ENCODE peak calls at places on chromosome 21, in nine cellular contexts. A is MM.1S, J is PC-3, G is GM23248, W is OCI-LY7, E is neural progenitor cell, M is HCT116, I is GM23338, R is SK-N-SH. K is an unnamed sample.

GRCh38 chr21:35113064-35113463 is 64.0 kb upstream of the RUNX1 start:
- DNase-seq in A (no peak), J (peak; percentile 63), G (peak; percentile 47), W (no peak), E (no peak), M (no peak), I (no peak), R (no peak), K (no peak)

GRCh38 chr21:42047821-42048613 is 23.1 kb upstream of the UMODL1 start:
- DNase-seq in A (peak; percentile 60), J (peak; percentile 58), G (peak; percentile 97), W (no peak), E (no peak), M (no peak), I (no peak), R (no peak), K (no peak)

GRCh38 chr21:39523398-39523797 is 71.6 kb downstream of the SH3BGR start:
- DNase-seq in A (no peak), J (no peak), G (no peak), W (no peak), E (no peak), M (no peak), I (no peak), R (no peak), K (no peak)

GRCh38 chr21:41948404-41948895 is 5.4 kb downstream of the C2CD2 start:
- DNase-seq in A (no peak), J (no peak), G (no peak), W (no peak), E (no peak), M (no peak), I (no peak), R (no peak), K (no peak)

GRCh38 chr21:42565206-42565810 is 51.7 kb downstream of the SLC37A1 start:
- DNase-seq in A (no peak), J (no peak), G (no peak), W (no peak), E (no peak), M (no peak), I (no peak), R (no peak), K (no peak)

GRCh38 chr21:35410656-35411055 is 361.6 kb upstream of the RUNX1 start:
- DNase-seq in A (no peak), J (no peak), G (no peak), W (no peak), E (no peak), M (no peak), I (no peak), R (no peak), K (no peak)

GRCh38 chr21:45544449-45545235 is 2.4 kb upstream of the SLC19A1 start:
- DNase-seq in A (no peak), J (no peak), G (no peak), W (no peak), E (no peak), M (no peak), I (no peak), R (no peak), K (no peak)

GRCh38 chr21:23131177-23131576 is 2133.0 kb downstream of the NCAM2 start:
- DNase-seq in A (no peak), J (peak; percentile 45), G (no peak), W (no peak), E (peak; percentile 8), M (no peak), I (peak; percentile 11), R (no peak), K (no peak)

GRCh38 chr21:29265690-29266479 is 32.8 kb upstream of the BACH1 start:
- DNase-seq in A (no peak), J (no peak), G (peak; percentile 4), W (no peak), E (no peak), M (no peak), I (no peak), R (no peak), K (no peak)

GRCh38 chr21:21010698-21011097 is 12.5 kb downstream of the NCAM2 start:
- DNase-seq in A (no peak), J (no peak), G (no peak), W (no peak), E (no peak), M (no peak), I (peak; percentile 49), R (no peak), K (no peak)

GRCh38 chr21:37220981-37221664 is 46.0 kb downstream of the VPS26C start:
- DNase-seq in A (peak; percentile 95), J (peak; percentile 90), G (peak; percentile 98), W (peak; percentile 97), E (peak; percentile 33), M (peak; percentile 42), I (peak; percentile 95), R (peak; percentile 94), K (peak; percentile 83)

GRCh38 chr21:37220433-37220980 is 46.6 kb downstream of the VPS26C start:
- DNase-seq in A (peak; percentile 12), J (no peak), G (peak; percentile 69), W (no peak), E (no peak), M (no peak), I (peak; percentile 66), R (peak; percentile 82), K (no peak)

GRCh38 chr21:37214952-37215351 is 52.2 kb downstream of the VPS26C start:
- DNase-seq in A (no peak), J (no peak), G (no peak), W (no peak), E (no peak), M (no peak), I (no peak), R (no peak), K (no peak)

GRCh38 chr21:37223804-37224345 is 43.3 kb downstream of the VPS26C start:
- DNase-seq in A (no peak), J (no peak), G (no peak), W (no peak), E (no peak), M (no peak), I (no peak), R (no peak), K (no peak)

DNA sequence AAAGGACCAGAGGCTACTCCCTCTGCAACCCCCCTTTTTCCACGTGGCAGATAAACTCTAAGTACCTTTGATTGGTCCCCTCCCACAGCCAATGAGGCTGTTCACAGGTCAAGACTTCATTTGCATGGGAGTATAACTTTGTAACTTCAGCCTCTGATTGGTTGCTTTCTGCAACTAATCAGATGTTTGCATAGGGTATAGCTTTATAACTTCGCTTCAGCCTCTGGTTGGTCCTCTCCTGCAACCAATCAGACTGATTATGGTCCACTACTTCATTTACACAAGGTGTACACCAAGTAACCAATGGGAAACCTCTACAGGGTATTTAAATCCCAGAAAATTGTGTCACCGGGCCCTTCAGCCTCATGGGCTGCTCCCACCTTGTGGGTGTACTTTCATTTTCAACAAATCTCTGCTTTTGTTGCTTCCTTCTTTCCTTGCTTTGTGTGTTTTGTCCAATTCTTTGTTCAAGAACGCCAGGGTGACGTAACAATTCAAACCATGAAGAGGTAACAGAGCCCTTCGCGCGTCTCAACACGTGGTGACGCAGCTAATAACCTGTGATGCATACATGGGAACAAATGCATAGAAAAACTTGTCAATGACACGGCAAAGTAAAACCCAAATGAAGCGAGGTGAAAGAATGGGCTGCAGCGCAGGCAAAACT is 47.2 kb downstream of the VPS26C start:
- DNase-seq in A (no peak), J (no peak), G (no peak), W (no peak), E (no peak), M (no peak), I (no peak), R (no peak), K (no peak)
- H3K4me3 ChIP-seq in A (peak overlapping the region; percentile 67), J (peak overlapping the region; percentile 73), G (peak overlapping the region; percentile 78), W (peak overlapping the region; percentile 68), E (no peak overlapping the region), M (no peak overlapping the region), I (peak overlapping the region; percentile 65), R (peak overlapping the region; percentile 65), K (no peak overlapping the region)

DNA sequence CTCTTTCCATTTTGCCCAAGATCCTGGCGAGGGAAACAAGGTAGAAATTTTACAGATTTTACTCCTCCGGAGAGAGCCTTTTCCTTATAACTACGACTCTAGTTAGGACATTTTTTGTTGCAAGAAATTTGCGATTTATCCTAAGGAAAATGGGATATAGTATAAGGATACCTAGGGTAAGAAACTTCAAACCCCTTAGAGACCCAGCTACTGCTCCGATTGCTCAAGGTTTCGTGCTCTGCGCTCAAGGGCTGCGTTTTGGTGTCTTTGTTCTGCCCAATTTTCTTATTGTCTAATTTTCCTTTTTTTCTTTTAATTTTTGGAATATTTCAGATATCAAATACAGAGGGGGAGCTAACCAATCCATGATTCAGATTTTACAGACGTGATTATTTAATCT is 1.5 kb downstream of the TTC3 start:
- DNase-seq in A (no peak), J (no peak), G (peak; percentile 38), W (no peak), E (no peak), M (no peak), I (no peak), R (no peak), K (no peak)
- TF ChIP-seq EZH2phosphoT487 in A (no peak), J (no peak), G (no peak), W (no peak), E (no peak), M (no peak), I (no peak), R (no peak), K (no peak)

GRCh38 chr21:43718872-43719747 is at the start of gene PDXK:
- DNase-seq in A (peak; percentile 97), J (peak; percentile 95), G (peak; percentile 93), W (peak; percentile 93), E (peak; percentile 94), M (peak; percentile 46), I (peak; percentile 88), R (peak; percentile 97), K (peak; percentile 97)

GRCh38 chr21:43720539-43721224 is 1.8 kb downstream of the PDXK start:
- DNase-seq in A (no peak), J (no peak), G (no peak), W (no peak), E (no peak), M (no peak), I (no peak), R (no peak), K (peak; percentile 2)

GRCh38 chr21:43719748-43720538 is 1.0 kb downstream of the PDXK start:
- DNase-seq in A (peak; percentile 68), J (no peak), G (peak; percentile 56), W (peak; percentile 52), E (peak; percentile 36), M (no peak), I (no peak), R (no peak), K (no peak)

GRCh38 chr21:43721939-43722338 is 3.0 kb downstream of the PDXK start:
- DNase-seq in A (no peak), J (no peak), G (no peak), W (no peak), E (no peak), M (no peak), I (no peak), R (no peak), K (no peak)

GRCh38 chr21:43721225-43721605 is 2.3 kb downstream of the PDXK start:
- DNase-seq in A (no peak), J (no peak), G (no peak), W (no peak), E (no peak), M (no peak), I (no peak), R (no peak), K (peak; percentile 6)
- H3K4me3 ChIP-seq in A (peak overlapping the region; percentile 94), J (peak overlapping the region; percentile 77), G (peak overlapping the region; percentile 81), W (no peak overlapping the region), E (no peak overlapping the region), M (no peak overlapping the region), I (no peak overlapping the region), R (no peak overlapping the region), K (no peak overlapping the region)

DNA sequence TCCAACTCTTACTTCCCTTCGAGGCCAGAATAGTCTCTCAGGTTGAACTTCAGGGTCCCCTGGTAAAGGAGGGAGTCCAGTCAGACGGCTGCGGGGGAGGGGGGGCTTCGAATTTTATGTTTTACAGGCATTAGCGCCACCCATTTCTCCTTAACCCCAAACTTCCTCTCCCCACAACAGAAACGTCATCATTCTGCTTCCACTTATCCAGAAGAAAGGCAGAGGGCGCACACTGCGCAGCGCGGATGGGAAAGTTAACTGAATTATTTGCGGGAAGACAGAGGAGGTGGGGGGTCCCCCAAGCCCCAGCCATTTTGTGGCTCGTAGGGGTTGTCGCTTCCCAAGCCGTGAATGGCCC is 529 bp upstream of the PRMT2 start:
- DNase-seq in A (peak; percentile 67), J (peak; percentile 60), G (peak; percentile 92), W (peak; percentile 69), E (peak; percentile 86), M (peak; percentile 40), I (peak; percentile 95), R (peak; percentile 80), K (peak; percentile 89)
- TF ChIP-seq EZH2phosphoT487 in A (no peak), J (no peak), G (no peak), W (no peak), E (no peak), M (no peak), I (no peak), R (no peak), K (no peak)